ENCODE peak calls at places on chromosomes 1 and 21, in four cellular contexts. One of them, this sample, is unnamed.

GRCh38 chr21:46109251-46110221 is 11.6 kb downstream of the COL6A2 start:
- DNase-seq in GM23338: no peak
- DNase-seq in K562: no peak
- DNase-seq in GM12878: no peak
- DNase-seq in this sample: no peak

GRCh38 chr1:228100822-228101613 is 2.1 kb downstream of the C1orf35 start:
- DNase-seq in K562: peak
- DNase-seq in GM12878: no peak
- DNase-seq in GM23338: no peak
- DNase-seq in this sample: no peak

GRCh38 chr1:229480500-229480899 is 27.6 kb downstream of the NUP133 start:
- DNase-seq in K562: no peak
- DNase-seq in GM23338: no peak
- DNase-seq in GM12878: no peak
- DNase-seq in this sample: no peak

GRCh38 chr1:214310010-214310409 is 29.1 kb downstream of the SMYD2 start:
- DNase-seq in GM12878: no peak
- DNase-seq in K562: no peak
- DNase-seq in GM23338: no peak
- DNase-seq in this sample: no peak

GRCh38 chr1:202076050-202076511 is 46.6 kb upstream of the GPR37L1 start:
- DNase-seq in GM23338: no peak
- DNase-seq in GM12878: no peak
- DNase-seq in K562: peak
- DNase-seq in this sample: peak

GRCh38 chr1:198316681-198317080 is 159.9 kb downstream of the NEK7 start:
- DNase-seq in GM23338: no peak
- DNase-seq in GM12878: no peak
- DNase-seq in K562: no peak
- DNase-seq in this sample: no peak

GRCh38 chr1:56527548-56528302 is 51.6 kb downstream of the PLPP3 start:
- DNase-seq in GM23338: peak
- DNase-seq in K562: no peak
- DNase-seq in GM12878: no peak
- DNase-seq in this sample: no peak

GRCh38 chr1:71785470-71785869 is 496.9 kb downstream of the NEGR1 start:
- DNase-seq in GM23338: no peak
- DNase-seq in GM12878: no peak
- DNase-seq in K562: no peak
- DNase-seq in this sample: no peak

GRCh38 chr1:110618668-110619067 is 12.5 kb upstream of the KCNA2 start:
- DNase-seq in K562: no peak
- DNase-seq in GM12878: no peak
- DNase-seq in GM23338: no peak
- DNase-seq in this sample: no peak

GRCh38 chr1:110620686-110621085 is 14.5 kb upstream of the KCNA2 start:
- DNase-seq in GM12878: no peak
- DNase-seq in K562: no peak
- DNase-seq in GM23338: no peak
- DNase-seq in this sample: no peak

GRCh38 chr1:110617589-110617988 is 11.4 kb upstream of the KCNA2 start:
- DNase-seq in K562: no peak
- DNase-seq in GM23338: no peak
- DNase-seq in GM12878: no peak
- DNase-seq in this sample: no peak

GRCh38 chr1:110620250-110620615 is 14.1 kb upstream of the KCNA2 start:
- DNase-seq in GM12878: no peak
- DNase-seq in K562: no peak
- DNase-seq in GM23338: no peak
- DNase-seq in this sample: no peak

DNA sequence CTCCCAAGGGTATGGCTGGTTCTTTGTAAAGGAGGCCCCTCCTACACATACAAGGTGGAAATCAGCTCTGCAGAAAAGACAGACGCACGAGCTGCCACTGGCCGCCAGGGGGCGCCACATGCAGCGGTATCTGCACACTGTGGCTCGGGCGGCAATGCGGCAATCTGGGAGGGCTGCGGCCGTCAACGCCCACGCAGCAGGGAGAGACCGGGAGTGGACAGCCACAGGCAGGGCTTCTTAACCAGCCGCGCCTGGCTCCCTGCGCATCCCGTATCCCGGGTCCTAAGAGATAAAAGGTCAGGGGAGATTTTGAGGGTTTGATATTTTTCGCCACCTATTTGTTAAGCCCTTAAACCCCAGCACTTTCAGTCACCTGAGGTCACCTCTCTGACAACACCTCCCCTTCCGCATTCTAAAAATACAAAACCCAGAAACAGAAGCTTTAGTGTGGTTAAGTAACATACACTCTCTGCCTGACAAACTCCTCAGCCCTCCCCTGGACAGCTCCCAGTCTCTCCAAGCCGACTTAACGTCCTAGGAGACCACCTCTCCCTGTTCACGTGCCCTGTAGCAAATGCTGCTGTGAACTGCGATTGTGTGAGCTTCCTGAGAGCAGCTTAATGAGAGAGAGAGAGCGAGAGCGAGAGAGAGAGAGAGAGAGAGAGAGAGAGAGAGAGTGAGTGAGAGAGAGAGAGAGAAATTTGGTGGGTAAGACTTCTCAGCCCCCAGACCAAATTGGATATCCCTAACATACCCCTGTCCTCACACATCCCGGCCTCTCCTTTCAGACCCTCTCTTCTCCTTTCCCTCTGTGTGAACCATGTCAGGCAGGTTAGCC is 13.5 kb upstream of the KCNA2 start:
- DNase-seq in GM23338: peak
- DNase-seq in K562: peak
- DNase-seq in GM12878: peak
- DNase-seq in this sample: peak
- TF ChIP-seq EZH2 in GM23338: no peak
- TF ChIP-seq EZH2 in K562: no peak
- TF ChIP-seq EZH2 in GM12878: no peak
- TF ChIP-seq EZH2 in this sample: no peak

GRCh38 chr1:209199822-209200221 is 383.7 kb upstream of the CAMK1G start:
- DNase-seq in GM23338: peak
- DNase-seq in K562: no peak
- DNase-seq in GM12878: no peak
- DNase-seq in this sample: no peak
- TF ChIP-seq JUNB in GM23338: no peak
- TF ChIP-seq JUNB in K562: no peak
- TF ChIP-seq JUNB in GM12878: no peak
- TF ChIP-seq JUNB in this sample: no peak

GRCh38 chr1:204377800-204378608 is 18.3 kb upstream of the PLEKHA6 start:
- DNase-seq in K562: peak
- DNase-seq in GM12878: no peak
- DNase-seq in GM23338: peak
- DNase-seq in this sample: peak
- TF ChIP-seq EZH2 in K562: no peak
- TF ChIP-seq EZH2 in GM12878: no peak
- TF ChIP-seq EZH2 in GM23338: peak
- TF ChIP-seq EZH2 in this sample: no peak

DNA sequence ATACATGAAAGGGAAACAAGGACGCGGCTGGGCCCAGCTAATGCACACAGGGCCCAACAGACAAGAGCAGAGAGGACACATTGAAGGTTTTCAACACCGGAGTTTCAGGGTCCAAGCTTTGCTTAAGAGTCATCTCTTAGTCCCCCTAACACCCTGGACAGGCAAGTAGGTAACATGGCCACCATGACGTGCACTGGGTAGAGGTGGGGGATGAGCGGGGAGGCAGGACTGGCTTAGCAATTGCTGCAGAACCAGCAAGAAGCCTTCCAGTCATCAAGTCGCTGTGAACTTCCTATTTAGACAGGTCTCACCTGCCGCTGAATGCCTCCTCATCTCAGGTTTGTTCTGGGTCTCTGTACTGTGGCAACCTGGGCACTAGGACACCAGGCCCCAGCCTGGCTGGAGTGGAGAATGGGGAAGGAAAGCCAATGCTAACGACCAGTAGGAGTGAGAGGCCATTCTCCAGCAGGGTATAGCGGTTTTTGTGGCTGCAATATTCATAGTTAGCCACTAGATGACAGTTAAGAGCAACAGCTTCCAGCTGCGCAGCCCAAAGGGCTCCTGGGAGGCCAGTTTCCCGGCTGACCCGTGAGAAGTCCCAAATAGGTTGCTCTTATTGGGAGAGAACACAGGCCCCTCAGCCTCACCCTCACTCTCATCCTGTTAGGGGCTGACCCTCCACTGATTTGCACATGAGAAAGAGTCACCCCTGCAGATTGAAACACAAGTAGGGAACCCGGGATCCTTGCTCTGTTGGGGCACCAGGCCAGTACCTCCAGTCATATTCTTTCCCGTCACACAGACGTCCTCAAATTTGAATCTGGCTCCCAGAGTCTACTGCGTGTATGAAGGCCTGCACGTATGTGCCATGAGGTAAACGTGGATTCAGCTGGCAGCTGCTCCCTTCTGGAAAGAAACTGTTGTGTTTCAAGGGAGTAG is 6.0 kb upstream of the PIGC start:
- DNase-seq in GM12878: no peak
- DNase-seq in GM23338: peak
- DNase-seq in K562: peak
- DNase-seq in this sample: peak
- TF ChIP-seq JUNB in GM12878: no peak
- TF ChIP-seq JUNB in GM23338: no peak
- TF ChIP-seq JUNB in K562: no peak
- TF ChIP-seq JUNB in this sample: peak

GRCh38 chr1:175341631-175342429 is 149.3 kb upstream of the KIAA0040 start:
- DNase-seq in GM12878: no peak
- DNase-seq in GM23338: no peak
- DNase-seq in K562: no peak
- DNase-seq in this sample: no peak

GRCh38 chr1:175338447-175339135 is 146.0 kb upstream of the KIAA0040 start:
- DNase-seq in GM23338: peak
- DNase-seq in K562: peak
- DNase-seq in GM12878: no peak
- DNase-seq in this sample: peak

GRCh38 chr1:175343945-175344344 is 151.4 kb upstream of the KIAA0040 start:
- DNase-seq in K562: no peak
- DNase-seq in GM23338: peak
- DNase-seq in GM12878: no peak
- DNase-seq in this sample: no peak
- TF ChIP-seq EZH2 in K562: no peak
- TF ChIP-seq EZH2 in GM23338: no peak
- TF ChIP-seq EZH2 in GM12878: no peak
- TF ChIP-seq EZH2 in this sample: no peak

GRCh38 chr1:245156736-245157505 is 2.1 kb downstream of the KIF26B start:
- DNase-seq in GM23338: peak
- DNase-seq in K562: no peak
- DNase-seq in GM12878: no peak
- DNase-seq in this sample: peak

GRCh38 chr1:245154429-245155185 is at the start of gene KIF26B:
- DNase-seq in GM12878: no peak
- DNase-seq in K562: peak
- DNase-seq in GM23338: peak
- DNase-seq in this sample: peak

GRCh38 chr1:245156041-245156735 is 1.4 kb downstream of the KIF26B start:
- DNase-seq in GM12878: no peak
- DNase-seq in K562: peak
- DNase-seq in GM23338: peak
- DNase-seq in this sample: peak

GRCh38 chr1:245153645-245154428 is 948 bp upstream of the KIF26B start:
- DNase-seq in GM12878: no peak
- DNase-seq in K562: peak
- DNase-seq in GM23338: peak
- DNase-seq in this sample: no peak

GRCh38 chr1:245155186-245156040 is 628 bp downstream of the KIF26B start:
- DNase-seq in GM12878: no peak
- DNase-seq in GM23338: peak
- DNase-seq in K562: peak
- DNase-seq in this sample: no peak
- TF ChIP-seq JUNB in GM12878: no peak
- TF ChIP-seq JUNB in GM23338: no peak
- TF ChIP-seq JUNB in K562: no peak
- TF ChIP-seq JUNB in this sample: no peak

GRCh38 chr1:231162970-231163830 is 1.3 kb downstream of the TRIM67 start:
- DNase-seq in GM12878: no peak
- DNase-seq in GM23338: peak
- DNase-seq in K562: no peak
- DNase-seq in this sample: no peak
- TF ChIP-seq EZH2 in GM12878: no peak
- TF ChIP-seq EZH2 in GM23338: no peak
- TF ChIP-seq EZH2 in K562: no peak
- TF ChIP-seq EZH2 in this sample: no peak